ENCODE peak calls at places on chromosomes 4 and X, in eight cellular contexts. J, E, Z, L, X, H, C and A are unnamed samples.

GRCh38 chr4:154004450-154004849 is 215.6 kb upstream of the SFRP2 start:
- DNase-seq in X (no peak), H (no peak), C (no peak), L (no peak), Z (no peak), E (no peak), J (no peak), A (no peak)

GRCh38 chr4:41285202-41285876 is 28.6 kb downstream of the UCHL1 start:
- DNase-seq in L (no peak), H (no peak), E (no peak), J (no peak), Z (no peak), X (no peak), C (no peak), A (no peak)

GRCh38 chrX:77742788-77743476 is 43.1 kb downstream of the ATRX start:
- DNase-seq in J (no peak), Z (no peak), X (no peak), H (no peak), L (no peak), E (no peak), C (peak; percentile 58), A (no peak)

GRCh38 chr4:92600638-92601037 is 296.9 kb downstream of the GRID2 start:
- DNase-seq in C (no peak), Z (no peak), E (no peak), X (no peak), L (no peak), J (no peak), H (peak; percentile 2), A (no peak)

GRCh38 chrX:84320606-84321005 is 132.6 kb upstream of the RPS6KA6 start:
- DNase-seq in J (no peak), H (no peak), L (no peak), Z (no peak), C (no peak), X (no peak), E (no peak), A (no peak)

GRCh38 chr4:140250989-140251552 is 97.1 kb upstream of the MAML3 start:
- DNase-seq in L (peak; percentile 89), C (no peak), J (no peak), E (no peak), X (no peak), Z (no peak), H (no peak), A (no peak)

GRCh38 chrX:15761564-15762191 is 23.6 kb downstream of the CA5B start:
- DNase-seq in X (peak; percentile 8), H (peak; percentile 14), E (peak; percentile 1), Z (no peak), J (peak; percentile 43), C (no peak), L (peak; percentile 2), A (peak; percentile 45)

GRCh38 chr4:119581480-119581879 is 47.1 kb downstream of the PDE5A start:
- DNase-seq in L (no peak), C (no peak), Z (no peak), J (no peak), H (no peak), X (no peak), E (no peak), A (no peak)

GRCh38 chrX:129648514-129649267 is 6.1 kb downstream of the APLN start:
- DNase-seq in C (no peak), Z (no peak), E (no peak), J (no peak), H (no peak), X (no peak), L (no peak), A (no peak)

GRCh38 chr4:106315968-106316772 is at the start of the genes AIMP1 and TBCK:
- DNase-seq in L (peak; percentile 88), E (peak; percentile 88), Z (peak; percentile 71), J (peak; percentile 76), X (peak; percentile 80), H (peak; percentile 89), C (peak; percentile 90), A (peak; percentile 92)

GRCh38 chr4:53004497-53005148 is 142.5 kb downstream of the RASL11B start:
- DNase-seq in X (no peak), L (no peak), Z (no peak), C (no peak), J (no peak), H (no peak), E (no peak), A (no peak)

GRCh38 chrX:48996969-48997368 is 5.1 kb downstream of the GRIPAP1 start:
- DNase-seq in E (no peak), C (no peak), Z (no peak), L (no peak), J (no peak), X (no peak), H (no peak), A (no peak)

GRCh38 chr4:153465922-153466636 is at the start of gene TMEM131L:
- DNase-seq in E (peak; percentile 78), H (peak; percentile 63), X (peak; percentile 50), Z (no peak), J (peak; percentile 85), L (peak; percentile 70), C (peak; percentile 87), A (peak; percentile 74)

GRCh38 chr4:81913427-81913878 is 441.7 kb upstream of the RASGEF1B start:
- DNase-seq in C (no peak), H (peak; percentile 74), X (peak; percentile 45), E (peak; percentile 13), Z (peak; percentile 33), J (peak; percentile 82), L (peak; percentile 42), A (peak; percentile 59)

GRCh38 chr4:1794809-1795303 is 1.8 kb downstream of the FGFR3 start:
- DNase-seq in E (no peak), Z (no peak), H (no peak), J (peak; percentile 46), C (no peak), X (no peak), L (no peak), A (no peak)

GRCh38 chrX:17535229-17535628 is 160.2 kb downstream of the NHS start:
- DNase-seq in C (no peak), H (peak; percentile 19), X (peak; percentile 35), Z (peak; percentile 2), J (peak; percentile 61), L (no peak), E (peak; percentile 9), A (peak; percentile 40)

GRCh38 chrX:133412246-133412645 is 3.0 kb downstream of the GPC4 start:
- DNase-seq in H (no peak), J (no peak), C (no peak), Z (no peak), E (no peak), X (no peak), L (no peak), A (no peak)

GRCh38 chr4:148850257-148850995 is 408.2 kb upstream of the NR3C2 start:
- DNase-seq in J (no peak), L (no peak), C (no peak), X (no peak), H (no peak), E (no peak), Z (no peak), A (no peak)

GRCh38 chrX:1883772-1884171 is 268.9 kb downstream of the ASMT start:
- DNase-seq in E (no peak), Z (no peak), J (no peak), L (no peak), C (no peak), X (no peak), H (no peak), A (peak; percentile 17)

GRCh38 chrX:154010330-154011087 is 9.2 kb downstream of the IRAK1 start:
- DNase-seq in C (no peak), L (peak; percentile 49), E (no peak), H (no peak), Z (no peak), X (no peak), J (no peak), A (peak; percentile 48)

GRCh38 chr4:85274955-85275354 is 200.0 kb upstream of the ARHGAP24 start:
- DNase-seq in Z (no peak), L (no peak), E (no peak), J (no peak), X (no peak), C (no peak), H (no peak), A (no peak)

GRCh38 chr4:39464886-39465501 is 6.1 kb downstream of the LIAS start:
- DNase-seq in C (no peak), L (peak; percentile 84), X (no peak), E (no peak), Z (no peak), J (peak; percentile 34), H (peak; percentile 85), A (peak; percentile 87)

GRCh38 chrX:11451133-11451532 is 157.9 kb downstream of the AMELX start:
- DNase-seq in J (no peak), H (no peak), L (no peak), E (no peak), X (no peak), Z (no peak), C (no peak), A (no peak)

GRCh38 chr4:32986236-32986635 is 2266.1 kb downstream of the PCDH7 start:
- DNase-seq in Z (no peak), E (no peak), X (no peak), J (no peak), C (no peak), H (no peak), L (no peak), A (no peak)

GRCh38 chrX:8873102-8873501 is 71.9 kb upstream of the FAM9A start:
- DNase-seq in E (no peak), J (no peak), C (no peak), X (no peak), L (no peak), H (no peak), Z (no peak), A (no peak)